ENCODE peak calls at places on chromosomes 12 and 14, in six cellular contexts. One of them, this sample, is unnamed. For H3K9me3, the result is how much of the 10 kb centered on the place peaks cover.

GRCh38 chr14:71588028-71588427 is 344.2 kb upstream of the RGS6 start:
- DNase-seq in IMR-90: peak
- DNase-seq in PC-9: no peak
- DNase-seq in iPS DF 6.9: no peak
- DNase-seq in Peyer's patch: no peak
- DNase-seq in OCI-LY7: no peak
- DNase-seq in this sample: no peak

GRCh38 chr12:27048822-27049752 is 26.7 kb downstream of the MED21 start:
- DNase-seq in iPS DF 6.9: no peak
- DNase-seq in PC-9: peak
- DNase-seq in OCI-LY7: no peak
- DNase-seq in IMR-90: peak
- DNase-seq in Peyer's patch: no peak
- DNase-seq in this sample: no peak

GRCh38 chr12:109252799-109253198 is 56.3 kb downstream of the FOXN4 start:
- DNase-seq in IMR-90: no peak
- DNase-seq in OCI-LY7: no peak
- DNase-seq in PC-9: no peak
- DNase-seq in iPS DF 6.9: no peak
- DNase-seq in Peyer's patch: no peak
- DNase-seq in this sample: no peak

GRCh38 chr12:74780458-74781241 is 243.0 kb downstream of the ATXN7L3B start:
- DNase-seq in Peyer's patch: no peak
- DNase-seq in iPS DF 6.9: no peak
- DNase-seq in IMR-90: peak
- DNase-seq in OCI-LY7: no peak
- DNase-seq in PC-9: no peak
- DNase-seq in this sample: no peak

GRCh38 chr14:103220134-103220981 is 97.1 kb downstream of the TNFAIP2 start:
- DNase-seq in IMR-90: no peak
- DNase-seq in iPS DF 6.9: no peak
- DNase-seq in Peyer's patch: no peak
- DNase-seq in PC-9: no peak
- DNase-seq in OCI-LY7: no peak
- DNase-seq in this sample: no peak

GRCh38 chr14:105299654-105300541 is 903 bp downstream of the BRF1 start:
- DNase-seq in PC-9: no peak
- DNase-seq in OCI-LY7: no peak
- DNase-seq in IMR-90: no peak
- DNase-seq in Peyer's patch: peak
- DNase-seq in iPS DF 6.9: no peak
- DNase-seq in this sample: peak

GRCh38 chr12:69161835-69162234 is 77.5 kb upstream of the CPSF6 start:
- DNase-seq in IMR-90: no peak
- DNase-seq in Peyer's patch: no peak
- DNase-seq in OCI-LY7: no peak
- DNase-seq in PC-9: no peak
- DNase-seq in iPS DF 6.9: no peak
- DNase-seq in this sample: peak

GRCh38 chr14:92464156-92464555 is 49.4 kb upstream of the RIN3 start:
- DNase-seq in Peyer's patch: no peak
- DNase-seq in iPS DF 6.9: no peak
- DNase-seq in PC-9: no peak
- DNase-seq in IMR-90: no peak
- DNase-seq in OCI-LY7: no peak
- DNase-seq in this sample: no peak

GRCh38 chr14:57390806-57391562 is 598 bp downstream of the NAA30 start:
- DNase-seq in PC-9: no peak
- DNase-seq in IMR-90: peak
- DNase-seq in OCI-LY7: peak
- DNase-seq in Peyer's patch: peak
- DNase-seq in iPS DF 6.9: no peak
- DNase-seq in this sample: peak

GRCh38 chr12:89333564-89334252 is 18.6 kb downstream of the DUSP6 start:
- DNase-seq in PC-9: no peak
- DNase-seq in Peyer's patch: no peak
- DNase-seq in OCI-LY7: no peak
- DNase-seq in iPS DF 6.9: no peak
- DNase-seq in IMR-90: no peak
- DNase-seq in this sample: no peak

GRCh38 chr14:100778078-100778927 is 47.6 kb upstream of the MEG3 start:
- DNase-seq in iPS DF 6.9: no peak
- DNase-seq in Peyer's patch: peak
- DNase-seq in PC-9: no peak
- DNase-seq in OCI-LY7: no peak
- DNase-seq in IMR-90: no peak
- DNase-seq in this sample: no peak

GRCh38 chr14:45096218-45096617 is 12.3 kb downstream of the PRPF39 start:
- DNase-seq in Peyer's patch: no peak
- DNase-seq in iPS DF 6.9: no peak
- DNase-seq in IMR-90: no peak
- DNase-seq in PC-9: no peak
- DNase-seq in OCI-LY7: no peak
- DNase-seq in this sample: no peak
- H3K9me3 ChIP-seq in Peyer's patch: under half
- H3K9me3 ChIP-seq in iPS DF 6.9: under half
- H3K9me3 ChIP-seq in IMR-90: under half
- H3K9me3 ChIP-seq in PC-9: under half
- H3K9me3 ChIP-seq in OCI-LY7: under half
- H3K9me3 ChIP-seq in this sample: under half

DNA sequence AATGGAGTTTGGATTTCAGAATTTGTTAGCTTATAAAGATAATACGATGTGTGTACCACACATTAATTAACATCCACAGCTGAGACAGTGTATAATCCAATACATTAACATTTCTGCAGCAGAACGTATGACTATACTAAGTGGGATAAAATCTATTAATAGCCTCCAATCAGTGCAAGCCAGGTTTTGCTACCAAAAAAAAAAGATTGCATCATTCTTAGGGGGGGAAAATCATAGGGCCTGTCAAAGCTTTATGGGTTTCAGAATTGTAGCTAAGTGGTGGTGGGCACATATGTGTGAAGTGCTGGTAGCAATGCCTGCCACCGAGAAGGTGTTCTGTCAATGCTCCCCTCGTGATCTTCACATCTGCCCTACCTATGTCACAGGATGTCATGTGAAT is 15.8 kb downstream of the PROX2 start:
- DNase-seq in OCI-LY7: no peak
- DNase-seq in Peyer's patch: no peak
- DNase-seq in IMR-90: no peak
- DNase-seq in PC-9: no peak
- DNase-seq in iPS DF 6.9: no peak
- DNase-seq in this sample: no peak
- H3K9me3 ChIP-seq in OCI-LY7: under half
- H3K9me3 ChIP-seq in Peyer's patch: under half
- H3K9me3 ChIP-seq in IMR-90: under half
- H3K9me3 ChIP-seq in PC-9: under half
- H3K9me3 ChIP-seq in iPS DF 6.9: under half
- H3K9me3 ChIP-seq in this sample: under half

GRCh38 chr12:47636908-47637780 is 68.7 kb downstream of the RPAP3 start:
- DNase-seq in IMR-90: no peak
- DNase-seq in Peyer's patch: peak
- DNase-seq in PC-9: peak
- DNase-seq in OCI-LY7: peak
- DNase-seq in iPS DF 6.9: peak
- DNase-seq in this sample: peak
- H3K9me3 ChIP-seq in IMR-90: under half
- H3K9me3 ChIP-seq in Peyer's patch: under half
- H3K9me3 ChIP-seq in PC-9: under half
- H3K9me3 ChIP-seq in OCI-LY7: under half
- H3K9me3 ChIP-seq in iPS DF 6.9: under half
- H3K9me3 ChIP-seq in this sample: under half

DNA sequence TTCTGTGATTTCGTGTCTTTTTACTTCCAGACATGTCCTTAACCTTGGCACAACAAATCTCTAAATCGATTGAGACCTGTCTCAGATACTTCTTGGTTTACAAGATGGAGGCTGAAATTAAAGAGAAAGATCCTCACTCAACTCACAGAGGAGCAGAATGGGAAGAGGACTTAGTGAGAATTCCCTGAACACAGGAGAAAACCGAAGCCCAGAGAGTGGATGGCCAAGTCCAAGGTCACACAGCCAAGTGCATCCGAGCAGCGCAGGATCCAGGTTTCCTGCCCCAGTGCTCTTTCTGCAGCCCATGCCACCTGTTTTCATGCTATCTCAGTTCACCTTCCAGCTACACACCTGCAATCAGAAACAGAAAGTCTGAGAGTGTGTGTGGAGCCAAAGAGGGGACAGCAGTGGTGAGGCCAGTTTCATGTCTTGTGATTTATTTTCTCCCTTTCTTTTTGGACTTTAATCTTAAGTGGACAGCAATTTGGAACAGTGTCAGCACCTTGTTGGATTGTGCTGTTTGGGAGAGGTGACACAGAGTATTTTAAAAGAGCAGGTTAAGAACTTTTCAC is 22.9 kb upstream of the TCL1B start:
- DNase-seq in PC-9: no peak
- DNase-seq in iPS DF 6.9: no peak
- DNase-seq in OCI-LY7: peak
- DNase-seq in Peyer's patch: no peak
- DNase-seq in IMR-90: no peak
- DNase-seq in this sample: no peak
- H3K9me3 ChIP-seq in PC-9: under half
- H3K9me3 ChIP-seq in iPS DF 6.9: under half
- H3K9me3 ChIP-seq in OCI-LY7: under half
- H3K9me3 ChIP-seq in Peyer's patch: under half
- H3K9me3 ChIP-seq in IMR-90: under half
- H3K9me3 ChIP-seq in this sample: under half

GRCh38 chr14:36507847-36508417 is 12.1 kb downstream of the NKX2-1 start:
- DNase-seq in OCI-LY7: no peak
- DNase-seq in IMR-90: no peak
- DNase-seq in PC-9: no peak
- DNase-seq in Peyer's patch: no peak
- DNase-seq in iPS DF 6.9: no peak
- DNase-seq in this sample: no peak
- H3K9me3 ChIP-seq in OCI-LY7: under half
- H3K9me3 ChIP-seq in IMR-90: under half
- H3K9me3 ChIP-seq in PC-9: under half
- H3K9me3 ChIP-seq in Peyer's patch: under half
- H3K9me3 ChIP-seq in iPS DF 6.9: under half
- H3K9me3 ChIP-seq in this sample: under half

GRCh38 chr12:132972374-132972773 is 13.8 kb upstream of the ZNF26 start:
- DNase-seq in IMR-90: no peak
- DNase-seq in OCI-LY7: no peak
- DNase-seq in iPS DF 6.9: no peak
- DNase-seq in Peyer's patch: no peak
- DNase-seq in PC-9: no peak
- DNase-seq in this sample: no peak
- H3K9me3 ChIP-seq in IMR-90: under half
- H3K9me3 ChIP-seq in OCI-LY7: under half
- H3K9me3 ChIP-seq in iPS DF 6.9: under half
- H3K9me3 ChIP-seq in Peyer's patch: under half
- H3K9me3 ChIP-seq in PC-9: under half
- H3K9me3 ChIP-seq in this sample: under half

GRCh38 chr14:98834119-98834518 is 437.9 kb downstream of the BCL11B start:
- DNase-seq in Peyer's patch: no peak
- DNase-seq in OCI-LY7: no peak
- DNase-seq in PC-9: no peak
- DNase-seq in IMR-90: no peak
- DNase-seq in iPS DF 6.9: no peak
- DNase-seq in this sample: no peak
- H3K9me3 ChIP-seq in Peyer's patch: under half
- H3K9me3 ChIP-seq in OCI-LY7: under half
- H3K9me3 ChIP-seq in PC-9: under half
- H3K9me3 ChIP-seq in IMR-90: half or more
- H3K9me3 ChIP-seq in iPS DF 6.9: under half
- H3K9me3 ChIP-seq in this sample: under half

GRCh38 chr12:133023566-133023965 is 13.7 kb upstream of the ZNF84 start:
- DNase-seq in IMR-90: peak
- DNase-seq in iPS DF 6.9: no peak
- DNase-seq in Peyer's patch: no peak
- DNase-seq in OCI-LY7: no peak
- DNase-seq in PC-9: no peak
- DNase-seq in this sample: no peak
- H3K9me3 ChIP-seq in IMR-90: under half
- H3K9me3 ChIP-seq in iPS DF 6.9: under half
- H3K9me3 ChIP-seq in Peyer's patch: under half
- H3K9me3 ChIP-seq in OCI-LY7: under half
- H3K9me3 ChIP-seq in PC-9: under half
- H3K9me3 ChIP-seq in this sample: under half

GRCh38 chr12:131208425-131208824 is 254.7 kb downstream of the ADGRD1 start:
- DNase-seq in PC-9: no peak
- DNase-seq in Peyer's patch: peak
- DNase-seq in iPS DF 6.9: no peak
- DNase-seq in OCI-LY7: no peak
- DNase-seq in IMR-90: no peak
- DNase-seq in this sample: no peak
- H3K9me3 ChIP-seq in PC-9: under half
- H3K9me3 ChIP-seq in Peyer's patch: under half
- H3K9me3 ChIP-seq in iPS DF 6.9: under half
- H3K9me3 ChIP-seq in OCI-LY7: under half
- H3K9me3 ChIP-seq in IMR-90: under half
- H3K9me3 ChIP-seq in this sample: under half

GRCh38 chr12:111905502-111905901 is 63.5 kb downstream of the MAPKAPK5 start:
- DNase-seq in PC-9: no peak
- DNase-seq in IMR-90: no peak
- DNase-seq in iPS DF 6.9: no peak
- DNase-seq in Peyer's patch: no peak
- DNase-seq in OCI-LY7: no peak
- DNase-seq in this sample: no peak
- H3K9me3 ChIP-seq in PC-9: under half
- H3K9me3 ChIP-seq in IMR-90: under half
- H3K9me3 ChIP-seq in iPS DF 6.9: under half
- H3K9me3 ChIP-seq in Peyer's patch: under half
- H3K9me3 ChIP-seq in OCI-LY7: under half
- H3K9me3 ChIP-seq in this sample: under half